ENCODE peak calls at places on chromosomes 6 and 20, in seven cellular contexts. D is progenitor cell of endocrine pancreas, K is MM.1S, Q is fibroblast of lung, L is psoas muscle, R is activated B cell treated with CpG ODN at 0.5 μM for 24 hours, I is hepatocyte. N is an unnamed sample.

GRCh38 chr6:129709451-129709908 is 497 bp downstream of the ARHGAP18 start:
- DNase-seq in K (no peak), R (no peak), D (no peak), I (peak), Q (peak), L (no peak), N (no peak)

GRCh38 chr6:5279891-5280338 is 18.6 kb downstream of the FARS2 start:
- DNase-seq in R (no peak), I (no peak), L (no peak), K (no peak), D (no peak), Q (no peak), N (no peak)

GRCh38 chr6:3565291-3565690 is 108.4 kb upstream of the SLC22A23 start:
- DNase-seq in L (no peak), D (no peak), Q (no peak), R (no peak), K (no peak), I (no peak), N (no peak)

GRCh38 chr6:151341481-151342195 is 49.7 kb downstream of the ZBTB2 start:
- DNase-seq in D (no peak), L (no peak), K (no peak), I (no peak), Q (no peak), R (no peak), N (no peak)

GRCh38 chr6:144768676-144769599 is 483.8 kb downstream of the UTRN start:
- DNase-seq in Q (no peak), D (no peak), L (no peak), K (no peak), I (no peak), R (no peak), N (no peak)

GRCh38 chr20:53162251-53162835 is 190.2 kb downstream of the TSHZ2 start:
- DNase-seq in K (no peak), I (peak), R (no peak), D (no peak), L (peak), Q (peak), N (peak)

GRCh38 chr20:31831211-31831610 is 12.1 kb downstream of the MYLK2 start:
- DNase-seq in L (no peak), D (no peak), R (no peak), K (no peak), Q (no peak), I (no peak), N (no peak)

GRCh38 chr6:144248003-144248402 is 37.1 kb upstream of the UTRN start:
- DNase-seq in Q (peak), I (no peak), K (no peak), D (no peak), L (no peak), R (no peak), N (no peak)

GRCh38 chr6:36962874-36963273 is 8.3 kb downstream of the PI16 start:
- DNase-seq in L (peak), Q (no peak), I (peak), R (peak), K (no peak), D (no peak), N (peak)

GRCh38 chr20:19045366-19045765 is 167.1 kb upstream of the SLC24A3 start:
- DNase-seq in R (no peak), D (no peak), I (no peak), Q (no peak), L (no peak), K (no peak), N (no peak)

GRCh38 chr6:57147401-57147800 is 24.7 kb upstream of the BAG2 start:
- DNase-seq in Q (peak), R (no peak), D (no peak), I (peak), K (no peak), L (no peak), N (no peak)

GRCh38 chr20:44407402-44408184 is 52.1 kb downstream of the HNF4A start:
- DNase-seq in I (peak), Q (peak), R (no peak), K (no peak), L (no peak), D (no peak), N (no peak)

GRCh38 chr20:63106108-63106764 is 99.5 kb upstream of the BHLHE23 start:
- DNase-seq in Q (peak), K (no peak), I (no peak), R (no peak), D (no peak), L (no peak), N (peak)

GRCh38 chr20:58995461-58996225 is 11.4 kb downstream of the CTSZ start:
- DNase-seq in Q (no peak), I (peak), D (no peak), K (no peak), L (no peak), R (no peak), N (no peak)

GRCh38 chr20:15613530-15613929 is 959.7 kb downstream of the KIF16B start:
- DNase-seq in K (no peak), L (no peak), Q (peak), D (no peak), I (peak), R (no peak), N (no peak)

GRCh38 chr6:78942451-78942850 is 75.1 kb downstream of the IRAK1BP1 start:
- DNase-seq in R (no peak), Q (peak), D (no peak), L (no peak), K (no peak), I (no peak), N (no peak)

GRCh38 chr20:53857723-53858236 is 212.6 kb downstream of the BCAS1 start:
- DNase-seq in K (no peak), I (no peak), R (no peak), L (no peak), Q (no peak), D (no peak), N (no peak)

GRCh38 chr6:167685654-167686053 is 141.1 kb upstream of the AFDN start:
- DNase-seq in I (no peak), D (no peak), L (no peak), K (no peak), Q (no peak), R (no peak), N (no peak)

GRCh38 chr6:95917034-95917433 is 98.7 kb upstream of the FUT9 start:
- DNase-seq in L (no peak), K (no peak), R (no peak), I (no peak), Q (peak), D (no peak), N (no peak)

GRCh38 chr6:11810039-11810541 is 31.5 kb upstream of the ADTRP start:
- DNase-seq in I (peak), R (no peak), L (peak), Q (peak), K (no peak), D (no peak), N (peak)

GRCh38 chr6:77633993-77634392 is 18.8 kb upstream of the MEI4 start:
- DNase-seq in R (no peak), Q (peak), I (no peak), D (no peak), K (no peak), L (no peak), N (no peak)

GRCh38 chr6:162907876-162908481 is 180.2 kb downstream of the PACRG start:
- DNase-seq in R (no peak), Q (peak), L (no peak), D (no peak), I (no peak), K (peak), N (no peak)

GRCh38 chr20:57964011-57964862 is 254.4 kb upstream of the PMEPA1 start:
- DNase-seq in R (no peak), Q (no peak), D (no peak), L (peak), I (no peak), K (no peak), N (no peak)

GRCh38 chr6:111976169-111976568 is 77.7 kb upstream of the CCN6 start:
- DNase-seq in L (no peak), Q (no peak), D (no peak), K (no peak), R (no peak), I (no peak), N (no peak)

GRCh38 chr20:991850-992249 is 10.3 kb downstream of the RSPO4 start:
- DNase-seq in L (no peak), K (no peak), R (no peak), I (no peak), Q (no peak), D (no peak), N (no peak)

GRCh38 chr6:55438217-55438616 is 110.9 kb downstream of the GFRAL start:
- DNase-seq in I (no peak), D (no peak), Q (no peak), K (no peak), R (no peak), L (no peak), N (no peak)

GRCh38 chr6:9205645-9206044 is 770.3 kb upstream of the SLC35B3 start:
- DNase-seq in K (no peak), R (no peak), D (no peak), Q (no peak), I (no peak), L (no peak), N (no peak)

GRCh38 chr6:85355816-85356215 is 94.1 kb upstream of the NT5E start:
- DNase-seq in Q (no peak), R (no peak), I (no peak), D (no peak), K (no peak), L (no peak), N (no peak)

GRCh38 chr6:17987576-17988421 is at the start of gene KIF13A:
- DNase-seq in K (peak), R (peak), D (peak), Q (peak), L (peak), I (peak), N (peak)

GRCh38 chr6:90230547-90231240 is 65.9 kb downstream of the BACH2 start:
- DNase-seq in Q (peak), K (no peak), D (no peak), I (no peak), L (no peak), R (no peak), N (no peak)

GRCh38 chr6:14921878-14922277 is 324.0 kb upstream of the JARID2 start:
- DNase-seq in R (no peak), K (no peak), L (no peak), D (no peak), I (no peak), Q (peak), N (no peak)

GRCh38 chr6:27238010-27238983 is 9.2 kb upstream of the PRSS16 start:
- DNase-seq in D (no peak), K (no peak), Q (no peak), I (no peak), R (no peak), L (no peak), N (no peak)

GRCh38 chr6:101883398-101883975 is 490.0 kb downstream of the GRIK2 start:
- DNase-seq in L (no peak), D (no peak), I (peak), Q (peak), R (no peak), K (no peak), N (no peak)

GRCh38 chr20:51507357-51508036 is 35.0 kb downstream of the NFATC2 start:
- DNase-seq in L (no peak), I (no peak), R (no peak), D (no peak), Q (peak), K (no peak), N (no peak)

GRCh38 chr6:166253277-166254229 is 54.6 kb downstream of the PRR18 start:
- DNase-seq in R (peak), Q (no peak), D (no peak), L (peak), I (peak), K (no peak), N (no peak)

GRCh38 chr6:31400467-31401289 is 2.7 kb upstream of the MICA start:
- DNase-seq in I (peak), Q (peak), R (peak), D (no peak), L (peak), K (peak), N (peak)

GRCh38 chr6:137769797-137770362 is 97.2 kb upstream of the TNFAIP3 start:
- DNase-seq in K (no peak), I (no peak), Q (no peak), D (no peak), R (no peak), L (no peak), N (no peak)

GRCh38 chr20:38143238-38143645 is 21.8 kb downstream of the TGM2 start:
- DNase-seq in L (no peak), Q (no peak), D (no peak), K (no peak), R (no peak), I (peak), N (no peak)

DNA sequence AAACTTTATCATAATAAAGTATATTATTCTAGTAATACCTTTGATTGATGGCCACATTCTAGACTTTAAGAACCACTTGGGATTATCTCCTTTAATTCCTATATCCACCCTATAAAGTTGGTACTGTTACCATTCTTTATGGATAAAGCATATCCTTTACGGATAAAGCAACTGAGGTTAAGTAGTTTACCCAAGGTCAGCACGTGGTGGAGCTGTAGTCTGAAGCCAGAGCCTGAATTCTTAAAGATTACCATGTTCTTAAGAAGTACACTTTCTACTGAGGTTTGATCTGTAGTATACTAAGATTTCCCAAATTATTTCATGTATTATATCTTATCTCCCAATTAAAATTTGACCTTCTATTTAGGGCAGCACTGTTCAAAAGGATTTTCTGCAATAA is 3.0 kb upstream of the NCOA7 start:
- DNase-seq in R (no peak), Q (peak), L (no peak), D (no peak), I (peak), K (no peak), N (no peak)
- TF ChIP-seq CTCF in R (no peak), Q (no peak), L (peak), D (peak), I (peak), K (no peak), N (no peak)

DNA sequence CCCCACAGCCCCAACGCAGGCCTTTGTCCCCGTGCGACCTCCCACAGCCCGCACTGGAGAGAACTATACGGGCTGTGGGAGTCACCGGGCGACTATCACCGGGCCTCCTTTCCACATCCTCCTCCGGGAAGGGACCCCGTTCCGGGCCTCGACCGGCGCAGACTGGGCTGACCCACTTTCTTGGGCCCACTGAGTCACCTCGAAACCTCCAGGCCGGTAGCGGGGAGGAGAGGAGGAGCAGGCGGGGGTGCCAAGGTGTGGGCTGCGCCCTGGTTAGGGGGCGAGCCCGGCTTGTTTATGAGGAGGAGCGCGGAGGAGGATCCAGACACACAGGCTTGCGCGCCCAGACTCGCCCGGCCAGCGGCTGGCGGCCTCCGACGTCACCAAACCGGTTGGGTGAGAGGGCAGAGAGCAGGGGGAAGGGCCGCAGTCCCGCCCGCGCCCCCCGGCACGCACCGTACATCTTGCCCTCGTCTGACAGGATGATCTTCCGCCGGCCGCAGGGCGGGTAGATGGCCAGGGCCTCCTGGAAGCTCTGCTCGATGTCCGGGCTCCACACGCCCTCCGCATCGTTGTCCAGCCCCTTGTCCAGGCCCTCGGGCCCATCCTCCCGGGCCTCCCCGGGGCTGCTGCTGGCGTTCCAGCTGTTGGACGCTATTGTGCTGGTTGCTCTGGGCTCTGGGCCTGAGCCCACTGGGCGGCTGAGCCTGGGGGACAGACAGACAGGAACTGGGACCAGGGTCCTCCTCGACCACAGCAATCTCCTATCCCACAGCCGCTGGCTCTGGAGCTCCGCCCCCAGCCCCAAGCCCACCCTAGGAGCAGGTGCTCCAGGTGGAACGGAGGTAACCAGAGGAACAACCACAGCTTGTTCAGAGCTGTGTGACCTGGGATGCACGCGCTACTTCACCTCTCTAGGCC is 10.6 kb downstream of the TEAD3 start:
- DNase-seq in I (peak), L (peak), K (no peak), Q (no peak), R (no peak), D (peak), N (peak)
- TF ChIP-seq CTCF in I (no peak), L (no peak), K (no peak), Q (no peak), R (no peak), D (no peak), N (no peak)

GRCh38 chr6:13538084-13538483 is 36.3 kb upstream of the SIRT5 start:
- DNase-seq in Q (peak), D (no peak), L (no peak), I (peak), K (peak), R (no peak), N (no peak)
- TF ChIP-seq CTCF in Q (peak), D (peak), L (peak), I (peak), K (peak), R (no peak), N (peak)

GRCh38 chr6:82000551-82000950 is 247.0 kb downstream of the IBTK start:
- DNase-seq in Q (no peak), R (no peak), D (no peak), L (no peak), I (no peak), K (no peak), N (no peak)

DNA sequence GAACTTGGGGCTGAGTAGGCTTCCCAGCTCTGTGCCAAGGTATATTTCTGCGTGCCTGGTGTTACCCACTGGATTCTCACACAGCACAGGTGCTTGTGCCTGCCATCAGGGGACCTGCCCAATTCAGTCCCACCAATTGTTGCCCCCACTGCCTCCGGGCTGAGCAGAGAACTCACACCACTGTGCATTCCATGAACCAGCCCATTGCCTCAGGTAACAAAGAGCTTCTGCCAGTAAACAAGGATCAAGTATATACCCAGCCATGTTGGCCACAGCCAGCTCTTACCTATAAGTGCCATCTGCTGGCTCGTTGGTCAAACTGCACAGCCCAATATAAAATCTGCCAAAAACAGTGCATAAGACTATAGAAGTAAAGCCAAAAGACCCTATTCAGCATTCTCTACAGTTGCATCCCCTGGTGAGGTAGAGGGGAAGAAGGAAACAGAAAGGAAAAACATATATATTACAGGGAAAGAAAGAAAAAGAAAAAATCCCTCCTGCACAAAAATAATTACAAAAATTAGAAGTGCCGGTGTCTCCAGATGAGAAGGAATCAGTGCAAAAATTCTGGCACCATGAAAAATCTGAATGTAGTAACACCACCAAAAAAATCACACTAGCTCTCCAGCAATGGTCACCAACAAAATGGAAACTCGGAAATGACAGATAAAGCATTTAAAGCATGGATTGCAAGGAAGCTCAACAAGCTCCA is 241.4 kb downstream of the IBTK start:
- DNase-seq in K (peak), D (no peak), L (no peak), I (peak), R (no peak), Q (peak), N (no peak)
- TF ChIP-seq CTCF in K (peak), D (peak), L (peak), I (peak), R (no peak), Q (peak), N (peak)

DNA sequence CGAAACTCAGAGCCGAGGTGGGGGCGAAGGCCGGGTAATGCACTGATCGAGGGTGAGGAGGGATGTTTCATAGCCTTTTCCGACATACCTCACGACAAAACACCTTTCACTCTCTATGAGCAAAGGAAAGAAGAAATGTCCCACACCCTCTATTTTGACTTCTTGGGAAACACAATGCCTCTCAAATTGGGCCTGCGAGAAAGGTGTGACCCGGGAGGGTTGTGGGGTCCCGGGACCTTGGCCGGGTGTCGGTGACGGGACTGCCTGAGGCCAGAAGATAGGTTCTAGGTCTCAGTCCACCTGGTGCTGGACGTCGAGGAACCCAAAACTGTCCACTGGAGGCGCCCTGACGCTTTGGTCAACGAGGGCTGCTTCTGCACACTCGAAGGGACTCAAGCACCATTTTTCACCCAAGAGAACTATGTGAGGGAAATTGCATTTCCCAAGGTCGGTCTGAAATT is 41.1 kb upstream of the OSTM1 start:
- DNase-seq in Q (peak), R (no peak), I (peak), L (no peak), K (no peak), D (peak), N (no peak)
- TF ChIP-seq CTCF in Q (peak), R (no peak), I (peak), L (peak), K (peak), D (peak), N (no peak)

GRCh38 chr20:34829191-34829590 is 3.7 kb upstream of the NCOA6 start:
- DNase-seq in L (no peak), D (no peak), Q (no peak), I (no peak), R (no peak), K (no peak), N (no peak)
- TF ChIP-seq CTCF in L (no peak), D (peak), Q (no peak), I (no peak), R (no peak), K (no peak), N (no peak)

DNA sequence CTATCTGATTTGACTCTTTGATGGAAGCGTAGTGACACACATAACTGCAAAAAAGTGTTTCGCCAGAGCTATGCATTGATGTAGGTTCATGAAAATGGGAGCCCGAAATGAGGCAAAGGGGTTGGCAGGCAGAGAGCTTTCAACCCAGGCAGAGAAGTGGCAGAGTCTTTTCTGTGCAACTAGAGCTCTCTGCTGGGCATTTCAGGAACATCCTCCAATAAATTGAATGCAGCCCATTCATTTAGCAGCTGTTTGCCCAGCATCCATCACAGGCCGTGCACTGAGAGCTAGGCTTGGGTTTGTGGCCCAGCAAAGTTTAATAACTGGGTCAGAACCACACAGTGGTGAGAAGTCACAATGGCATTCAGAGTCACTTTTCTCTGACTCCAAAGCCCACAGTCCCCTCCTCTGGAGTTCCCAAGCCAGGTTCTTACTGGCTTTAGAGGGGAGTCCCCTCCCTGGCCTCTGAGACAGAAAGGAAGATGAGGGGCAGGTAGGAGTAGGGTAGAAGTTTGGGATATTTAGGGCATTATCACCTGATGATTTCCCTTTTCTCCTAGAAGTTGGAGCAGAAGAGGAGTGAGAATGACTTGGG is 31.8 kb upstream of the ELMO2 start:
- DNase-seq in Q (peak), K (peak), R (no peak), I (peak), D (no peak), L (no peak), N (no peak)
- TF ChIP-seq CTCF in Q (peak), K (peak), R (no peak), I (peak), D (peak), L (no peak), N (no peak)

N was measured in uterus.